ENCODE peak calls at places on chromosomes 13 and 19, in nine cellular contexts. A is T-helper 1 cell; K is thoracic aorta; C is smooth muscle cell of the brain vasculature; J is activated CD4-positive, alpha-beta T cell treated with anti-CD3 and anti-CD28 coated beads for 4 hours; L is heart left ventricle; H is activated CD8-positive, alpha-beta memory T cell treated with anti-CD3 and anti-CD28 coated beads, Interleukin-2, amount 50 U/mL, for 4 hours; I is DMS153; X is transverse colon. T is an unnamed sample.

GRCh38 chr19:35607661-35608060 is 4.9 kb upstream of the HAUS5 start:
- DNase-seq in A (no peak), K (no peak), C (no peak), J (no peak), L (no peak), H (no peak), I (no peak), X (no peak), T (no peak)

GRCh38 chr19:11378319-11379189 is 4.1 kb downstream of the SWSAP1 start:
- DNase-seq in A (no peak), K (no peak), C (no peak), J (no peak), L (no peak), H (no peak), I (no peak), X (peak), T (no peak)

GRCh38 chr13:63291701-63292100 is 1876.1 kb upstream of the PCDH20 start:
- DNase-seq in A (no peak), K (no peak), C (no peak), J (no peak), L (no peak), H (no peak), I (no peak), X (no peak), T (no peak)

GRCh38 chr13:46288570-46289259 is 77.0 kb downstream of the LRRC63 start:
- DNase-seq in A (peak), K (no peak), C (peak), J (peak), L (no peak), H (no peak), I (peak), X (no peak), T (peak)

GRCh38 chr13:29595380-29596063 is at the start of gene SLC7A1:
- DNase-seq in A (peak), K (peak), C (no peak), J (peak), L (peak), H (peak), I (peak), X (peak), T (peak)

GRCh38 chr13:100667894-100668293 is 6.7 kb downstream of the TMTC4 start:
- DNase-seq in A (no peak), K (no peak), C (no peak), J (no peak), L (no peak), H (no peak), I (no peak), X (no peak), T (no peak)

GRCh38 chr19:52227196-52227940 is 37.5 kb downstream of the PPP2R1A start:
- DNase-seq in A (no peak), K (no peak), C (no peak), J (no peak), L (no peak), H (no peak), I (no peak), X (no peak), T (no peak)

GRCh38 chr13:47146991-47147783 is 250.3 kb upstream of the HTR2A start:
- DNase-seq in A (no peak), K (no peak), C (no peak), J (no peak), L (no peak), H (no peak), I (no peak), X (no peak), T (no peak)

GRCh38 chr19:45769821-45770191 is 754 bp upstream of the SIX5 start:
- DNase-seq in A (peak), K (no peak), C (no peak), J (peak), L (peak), H (no peak), I (no peak), X (peak), T (no peak)

T was measured in NCI-H2081 treated with DMSO at 0.1 percent for 48 hours.